ENCODE peak calls at places on chromosomes 16 and 17, in six cellular contexts. B is stimulated activated CD8-positive, alpha-beta memory T cell treated with anti-CD3 and anti-CD28 coated beads, Interleukin-15, amount 100 ng/mL, for 4 hours; D is left cardiac atrium; U is Calu3; Q is left ventricle myocardium inferior; E is NCI-H1417. P is an unnamed sample.

GRCh38 chr16:27924411-27925118 is 138.9 kb downstream of the GSG1L start:
- DNase-seq in Q (no peak), D (no peak), B (no peak), U (no peak), E (no peak), P (no peak)

GRCh38 chr16:6020162-6020980 is 922.8 kb upstream of the EEF2KMT start:
- DNase-seq in U (no peak), Q (no peak), B (no peak), D (no peak), E (no peak), P (no peak)

GRCh38 chr17:59830007-59830630 is 62.6 kb downstream of the TUBD1 start:
- DNase-seq in Q (no peak), E (no peak), U (peak; percentile 34), B (no peak), D (peak; percentile 52), P (no peak)

GRCh38 chr16:4795181-4795827 is at the start of gene SMIM22:
- DNase-seq in Q (no peak), U (peak; percentile 92), B (no peak), D (no peak), E (peak; percentile 93), P (no peak)

GRCh38 chr17:8126306-8127066 is 2.6 kb upstream of the HES7 start:
- DNase-seq in U (peak; percentile 43), B (no peak), D (no peak), E (peak; percentile 63), Q (no peak), P (no peak)

GRCh38 chr17:78889525-78889924 is 13.5 kb downstream of the CEP295NL start:
- DNase-seq in U (no peak), D (no peak), Q (no peak), E (no peak), B (no peak), P (no peak)

GRCh38 chr17:74763565-74764387 is 12.4 kb downstream of the NAT9 start:
- DNase-seq in E (no peak), D (no peak), Q (no peak), B (no peak), U (no peak), P (peak; percentile 41)

GRCh38 chr17:38416840-38417209 is 11.4 kb upstream of the ARHGAP23 start:
- DNase-seq in Q (no peak), E (peak; percentile 15), B (no peak), D (no peak), U (no peak), P (no peak)

GRCh38 chr17:53353919-53354351 is 468.8 kb upstream of the KIF2B start:
- DNase-seq in Q (no peak), D (no peak), U (no peak), B (no peak), E (no peak), P (no peak)

P was measured in hypothalamus.